ENCODE peak calls at places on chromosomes 1 and 21, in five cellular contexts. G is brain microvascular endothelial cell; T is activated CD4-positive, CD25-positive, alpha-beta regulatory T cell treated with anti-CD3 and anti-CD28 coated beads, Interleukin-2, amount 50 U/mL, for 72 hours; A is M059J; L is stimulated activated CD8-positive, alpha-beta memory T cell treated with anti-CD3 and anti-CD28 coated beads, Interleukin-15, amount 100 ng/mL, for 24 hours. D is an unnamed sample.

GRCh38 chr1:65509912-65510680 is 89.6 kb downstream of the LEPR start:
- DNase-seq in G (peak), A (peak), T (no peak), L (no peak), D (no peak)

GRCh38 chr1:29161977-29162376 is 19.7 kb downstream of the SRSF4 start:
- DNase-seq in L (no peak), G (no peak), T (no peak), A (no peak), D (no peak)

GRCh38 chr1:217331698-217332097 is 299.2 kb downstream of the GPATCH2 start:
- DNase-seq in L (no peak), A (no peak), G (no peak), T (no peak), D (no peak)

GRCh38 chr1:22166439-22166838 is 23.5 kb upstream of the WNT4 start:
- DNase-seq in A (no peak), T (no peak), G (no peak), L (no peak), D (no peak)

GRCh38 chr1:6157528-6158174 is 22.5 kb downstream of the CHD5 start:
- DNase-seq in T (no peak), A (peak), L (no peak), G (peak), D (no peak)

GRCh38 chr21:31335957-31336738 is 7.9 kb downstream of the TIAM1 start:
- DNase-seq in G (peak), A (peak), T (no peak), L (no peak), D (no peak)

GRCh38 chr1:66380452-66381212 is 153.3 kb upstream of the SGIP1 start:
- DNase-seq in T (no peak), L (no peak), G (no peak), A (no peak), D (no peak)

GRCh38 chr1:56446531-56447098 is 132.7 kb downstream of the PLPP3 start:
- DNase-seq in G (peak), T (no peak), A (peak), L (no peak), D (no peak)

GRCh38 chr21:27776925-27777553 is 810.2 kb upstream of the ADAMTS5 start:
- DNase-seq in T (no peak), L (no peak), G (no peak), A (peak), D (no peak)

GRCh38 chr21:40681164-40681859 is 165.6 kb downstream of the DSCAM start:
- DNase-seq in L (no peak), A (no peak), T (no peak), G (no peak), D (no peak)

GRCh38 chr1:110336300-110337039 is 2.7 kb upstream of the RBM15 start:
- DNase-seq in A (peak), T (no peak), L (no peak), G (no peak), D (no peak)

GRCh38 chr1:30700528-30701265 is 22.7 kb downstream of the MATN1 start:
- DNase-seq in A (peak), G (peak), L (no peak), T (no peak), D (no peak)

GRCh38 chr1:98030483-98030882 is 109.6 kb upstream of the DPYD start:
- DNase-seq in G (no peak), T (no peak), L (no peak), A (peak), D (no peak)

GRCh38 chr1:241229216-241229615 is 127.8 kb downstream of the RGS7 start:
- DNase-seq in G (no peak), A (peak), L (no peak), T (no peak), D (no peak)

GRCh38 chr21:45262616-45263015 is 25.1 kb downstream of the POFUT2 start:
- DNase-seq in L (no peak), A (no peak), G (no peak), T (no peak), D (no peak)

GRCh38 chr1:43438576-43439120 is 15.1 kb downstream of the HYI start:
- DNase-seq in A (no peak), G (no peak), L (no peak), T (peak), D (no peak)

GRCh38 chr21:42669069-42669468 is 15.6 kb downstream of the PDE9A start:
- DNase-seq in T (no peak), G (no peak), L (no peak), A (peak), D (no peak)

D was measured in CD4-positive, alpha-beta memory T cell.